ENCODE peak calls at places on chromosomes 7 and 10, in ten cellular contexts. U, Y, Z, F, V, B, I, G, D and J are unnamed samples.

GRCh38 chr7:146702898-146703297 is 586.3 kb downstream of the CNTNAP2 start:
- DNase-seq in U (no peak), Y (no peak), Z (no peak), F (no peak), V (no peak), B (no peak), I (no peak), G (no peak), D (no peak), J (no peak)

GRCh38 chr10:101193210-101193609 is 36.1 kb downstream of the LBX1 start:
- DNase-seq in U (no peak), Y (no peak), Z (no peak), F (no peak), V (no peak), B (no peak), I (no peak), G (no peak), D (no peak), J (no peak)

GRCh38 chr10:3625959-3626751 is 158.9 kb downstream of the KLF6 start:
- DNase-seq in U (no peak), Y (no peak), Z (no peak), F (peak), V (no peak), B (no peak), I (peak), G (no peak), D (no peak), J (peak)

GRCh38 chr7:8283968-8284367 is 22.0 kb upstream of the ICA1 start:
- DNase-seq in U (no peak), Y (no peak), Z (peak), F (no peak), V (no peak), B (no peak), I (no peak), G (no peak), D (no peak), J (no peak)

GRCh38 chr7:28840515-28841125 is 117.5 kb downstream of the TRIL start:
- DNase-seq in U (no peak), Y (no peak), Z (no peak), F (peak), V (no peak), B (no peak), I (no peak), G (peak), D (no peak), J (peak)

GRCh38 chr7:23357190-23358093 is 58.3 kb downstream of the MALSU1 start:
- DNase-seq in U (peak), Y (peak), Z (no peak), F (peak), V (no peak), B (no peak), I (no peak), G (peak), D (no peak), J (peak)

GRCh38 chr7:20776214-20776875 is 10.3 kb downstream of the SP8 start:
- DNase-seq in U (no peak), Y (peak), Z (no peak), F (no peak), V (no peak), B (no peak), I (no peak), G (no peak), D (no peak), J (no peak)

GRCh38 chr7:83957333-83957732 is 237.3 kb downstream of the SEMA3A start:
- DNase-seq in U (no peak), Y (no peak), Z (no peak), F (no peak), V (no peak), B (no peak), I (no peak), G (no peak), D (no peak), J (peak)

GRCh38 chr7:137343483-137343841 is at the start of gene PTN:
- DNase-seq in U (no peak), Y (peak), Z (peak), F (peak), V (peak), B (peak), I (peak), G (peak), D (no peak), J (peak)

GRCh38 chr10:122688293-122688989 is 11.2 kb downstream of the C10orf120 start:
- DNase-seq in U (peak), Y (peak), Z (peak), F (peak), V (no peak), B (no peak), I (no peak), G (peak), D (no peak), J (no peak)

GRCh38 chr10:132138133-132138532 is 48.6 kb upstream of the DPYSL4 start:
- DNase-seq in U (no peak), Y (no peak), Z (no peak), F (no peak), V (no peak), B (no peak), I (no peak), G (no peak), D (no peak), J (no peak)

GRCh38 chr7:156504687-156505545 is 135.7 kb upstream of the RNF32 start:
- DNase-seq in U (no peak), Y (no peak), Z (no peak), F (no peak), V (no peak), B (no peak), I (no peak), G (no peak), D (peak), J (no peak)

GRCh38 chr10:108132303-108132702 is 967.8 kb upstream of the SORCS1 start:
- DNase-seq in U (no peak), Y (no peak), Z (no peak), F (no peak), V (no peak), B (no peak), I (no peak), G (no peak), D (no peak), J (no peak)

GRCh38 chr10:100158044-100158805 is 27.6 kb downstream of the ERLIN1 start:
- DNase-seq in U (no peak), Y (no peak), Z (no peak), F (no peak), V (no peak), B (no peak), I (no peak), G (no peak), D (no peak), J (no peak)

GRCh38 chr10:72421895-72422540 is 67.3 kb upstream of the DNAJB12 start:
- DNase-seq in U (no peak), Y (no peak), Z (no peak), F (no peak), V (no peak), B (no peak), I (no peak), G (no peak), D (no peak), J (no peak)

GRCh38 chr10:71302874-71303568 is 16.0 kb upstream of the SLC29A3 start:
- DNase-seq in U (peak), Y (no peak), Z (no peak), F (peak), V (no peak), B (no peak), I (no peak), G (peak), D (no peak), J (peak)

GRCh38 chr10:125549656-125550055 is 133.3 kb downstream of the TEX36 start:
- DNase-seq in U (peak), Y (no peak), Z (no peak), F (no peak), V (no peak), B (no peak), I (no peak), G (no peak), D (peak), J (no peak)

GRCh38 chr10:109992485-109992884 is 15.3 kb upstream of the ADD3 start:
- DNase-seq in U (no peak), Y (no peak), Z (no peak), F (no peak), V (no peak), B (no peak), I (no peak), G (peak), D (no peak), J (peak)

GRCh38 chr10:132483394-132483793 is 54.2 kb upstream of the INPP5A start:
- DNase-seq in U (no peak), Y (peak), Z (no peak), F (no peak), V (no peak), B (no peak), I (no peak), G (no peak), D (no peak), J (no peak)

GRCh38 chr10:77637474-77637985 is at the start of gene KCNMA1:
- DNase-seq in U (no peak), Y (peak), Z (no peak), F (peak), V (no peak), B (peak), I (peak), G (peak), D (no peak), J (peak)

GRCh38 chr10:5623081-5623748 is 43.2 kb downstream of the ASB13 start:
- DNase-seq in U (peak), Y (peak), Z (peak), F (peak), V (peak), B (peak), I (peak), G (peak), D (peak), J (peak)

GRCh38 chr10:132711618-132712051 is 74.3 kb downstream of the NKX6-2 start:
- DNase-seq in U (no peak), Y (no peak), Z (no peak), F (no peak), V (no peak), B (peak), I (no peak), G (no peak), D (no peak), J (no peak)

GRCh38 chr7:150738092-150739044 is 1.1 kb downstream of the GIMAP5 start:
- DNase-seq in U (no peak), Y (no peak), Z (no peak), F (peak), V (no peak), B (no peak), I (no peak), G (no peak), D (no peak), J (no peak)

GRCh38 chr7:3267928-3268690 is 32.9 kb upstream of the SDK1 start:
- DNase-seq in U (no peak), Y (peak), Z (no peak), F (peak), V (no peak), B (no peak), I (no peak), G (peak), D (no peak), J (peak)

GRCh38 chr7:28988818-28989595 is 30.9 kb upstream of the TRIL start:
- DNase-seq in U (no peak), Y (peak), Z (no peak), F (peak), V (no peak), B (peak), I (peak), G (no peak), D (peak), J (peak)

GRCh38 chr10:79025113-79025832 is 43.5 kb upstream of the ZMIZ1 start:
- DNase-seq in U (no peak), Y (peak), Z (peak), F (no peak), V (no peak), B (peak), I (no peak), G (no peak), D (no peak), J (no peak)

GRCh38 chr7:131629203-131629871 is 72.9 kb upstream of the PODXL start:
- DNase-seq in U (no peak), Y (peak), Z (peak), F (peak), V (no peak), B (no peak), I (no peak), G (no peak), D (no peak), J (peak)

GRCh38 chr7:44767912-44768662 is 19.4 kb downstream of the ZMIZ2 start:
- DNase-seq in U (no peak), Y (peak), Z (peak), F (no peak), V (peak), B (peak), I (peak), G (peak), D (no peak), J (peak)

GRCh38 chr7:125927556-125927955 is 997.9 kb upstream of the POT1 start:
- DNase-seq in U (peak), Y (no peak), Z (no peak), F (no peak), V (no peak), B (no peak), I (no peak), G (no peak), D (no peak), J (no peak)

GRCh38 chr7:516216-516605 is 3.4 kb downstream of the PDGFA start:
- DNase-seq in U (no peak), Y (no peak), Z (no peak), F (no peak), V (no peak), B (no peak), I (no peak), G (no peak), D (no peak), J (peak)

GRCh38 chr10:101839421-101840063 is 4.1 kb downstream of the KCNIP2 start:
- DNase-seq in U (no peak), Y (peak), Z (no peak), F (peak), V (no peak), B (no peak), I (peak), G (peak), D (no peak), J (peak)

GRCh38 chr10:89625041-89625765 is 19.8 kb downstream of the PANK1 start:
- DNase-seq in U (no peak), Y (no peak), Z (no peak), F (no peak), V (no peak), B (no peak), I (no peak), G (no peak), D (no peak), J (peak)

GRCh38 chr7:106231856-106232490 is 52.8 kb downstream of the NAMPT start:
- DNase-seq in U (no peak), Y (no peak), Z (no peak), F (no peak), V (no peak), B (no peak), I (no peak), G (no peak), D (no peak), J (no peak)

GRCh38 chr7:71613316-71613715 is 481.4 kb downstream of the GALNT17 start:
- DNase-seq in U (no peak), Y (no peak), Z (no peak), F (no peak), V (no peak), B (no peak), I (no peak), G (no peak), D (no peak), J (no peak)

GRCh38 chr7:101702362-101702850 is 73.3 kb upstream of the MYL10 start:
- DNase-seq in U (no peak), Y (no peak), Z (no peak), F (peak), V (peak), B (no peak), I (peak), G (peak), D (no peak), J (peak)

GRCh38 chr7:29113384-29114102 is 32.8 kb downstream of the CPVL start:
- DNase-seq in U (peak), Y (no peak), Z (no peak), F (peak), V (no peak), B (no peak), I (peak), G (peak), D (no peak), J (no peak)

GRCh38 chr10:116460219-116460618 is 32.6 kb downstream of the PNLIPRP3 start:
- DNase-seq in U (no peak), Y (no peak), Z (no peak), F (no peak), V (no peak), B (no peak), I (no peak), G (no peak), D (no peak), J (no peak)

GRCh38 chr10:113665806-113666354 is 2.0 kb upstream of the NRAP start:
- DNase-seq in U (no peak), Y (no peak), Z (no peak), F (peak), V (peak), B (no peak), I (no peak), G (peak), D (no peak), J (peak)

GRCh38 chr7:46243406-46243805 is 322.3 kb upstream of the IGFBP3 start:
- DNase-seq in U (no peak), Y (no peak), Z (no peak), F (peak), V (no peak), B (no peak), I (no peak), G (no peak), D (no peak), J (no peak)
- H3K4me3 ChIP-seq in U (no peak), Y (no peak), Z (no peak), F (no peak), V (no peak), B (no peak), I (no peak), G (no peak), D (no peak), J (no peak)

GRCh38 chr10:26859241-26860025 is 1.3 kb downstream of the ABI1 start:
- DNase-seq in U (no peak), Y (no peak), Z (no peak), F (no peak), V (no peak), B (no peak), I (no peak), G (peak), D (no peak), J (peak)

GRCh38 chr10:26860542-26861325 is at the start of gene ABI1:
- DNase-seq in U (peak), Y (peak), Z (peak), F (peak), V (peak), B (peak), I (peak), G (peak), D (peak), J (peak)

GRCh38 chr10:26858707-26859034 is 2.1 kb downstream of the ABI1 start:
- DNase-seq in U (peak), Y (no peak), Z (no peak), F (peak), V (peak), B (no peak), I (no peak), G (no peak), D (no peak), J (no peak)

GRCh38 chr10:26860026-26860541 is 674 bp downstream of the ABI1 start:
- DNase-seq in U (peak), Y (peak), Z (peak), F (peak), V (peak), B (peak), I (peak), G (peak), D (peak), J (peak)

GRCh38 chr10:26857991-26858706 is 2.6 kb downstream of the ABI1 start:
- DNase-seq in U (peak), Y (no peak), Z (no peak), F (no peak), V (no peak), B (no peak), I (no peak), G (peak), D (no peak), J (peak)
- TF ChIP-seq CTCF in U (no peak), Y (no peak), Z (no peak), F (no peak), V (no peak), B (no peak), I (no peak), G (no peak), D (no peak), J (no peak)

DNA sequence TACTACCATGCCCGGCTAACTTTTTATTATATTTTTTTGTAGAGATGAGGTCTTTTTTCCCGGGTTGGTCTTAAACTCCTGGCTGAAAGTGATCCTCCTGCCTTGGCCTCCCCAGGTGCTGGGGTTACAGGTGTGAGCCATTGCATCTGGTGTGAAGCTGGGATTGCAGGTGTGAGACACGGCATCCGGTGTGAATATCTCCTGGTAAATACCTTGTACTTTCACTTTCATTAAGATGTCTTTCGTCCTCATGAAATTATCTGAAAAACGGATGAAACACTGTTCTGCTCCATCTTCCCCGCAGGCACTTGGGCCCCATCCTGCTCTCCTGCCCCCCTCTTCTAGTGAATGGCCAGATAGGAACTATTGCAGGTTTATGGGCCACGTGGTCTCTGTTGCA is 60.1 kb upstream of the CCZ1B start:
- DNase-seq in U (peak), Y (no peak), Z (no peak), F (no peak), V (no peak), B (no peak), I (no peak), G (no peak), D (no peak), J (no peak)
- H3K4me3 ChIP-seq in U (no peak), Y (no peak), Z (no peak), F (no peak), V (no peak), B (no peak), I (no peak), G (no peak), D (no peak), J (no peak)

DNA sequence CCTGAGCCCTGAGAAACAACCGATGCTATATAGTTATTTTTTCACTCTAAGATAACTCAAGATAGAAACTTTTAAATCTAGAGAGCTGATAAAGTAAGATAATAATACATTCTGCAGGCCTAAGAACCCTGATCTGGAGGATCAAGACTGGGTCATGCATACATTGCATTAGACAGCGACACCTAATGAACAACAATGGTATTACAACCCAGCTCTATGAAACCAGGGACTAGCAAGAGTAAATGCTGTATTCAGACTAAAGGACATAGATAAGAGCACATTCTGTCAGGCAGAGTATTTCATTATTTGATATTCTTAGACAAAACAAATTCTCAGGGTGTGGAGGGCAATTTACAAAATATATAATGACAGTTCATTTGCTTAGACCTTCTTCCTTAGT is 148.6 kb downstream of the GRK5 start:
- DNase-seq in U (peak), Y (no peak), Z (no peak), F (peak), V (no peak), B (no peak), I (no peak), G (no peak), D (no peak), J (no peak)
- TF ChIP-seq CTCF in U (peak), Y (peak), Z (peak), F (peak), V (no peak), B (no peak), I (no peak), G (peak), D (no peak), J (no peak)

GRCh38 chr7:2165239-2165609 is 67.5 kb downstream of the MAD1L1 start:
- DNase-seq in U (no peak), Y (no peak), Z (no peak), F (no peak), V (no peak), B (no peak), I (no peak), G (no peak), D (no peak), J (no peak)
- H3K4me3 ChIP-seq in U (no peak), Y (no peak), Z (no peak), F (no peak), V (no peak), B (no peak), I (no peak), G (no peak), D (no peak), J (no peak)

DNA sequence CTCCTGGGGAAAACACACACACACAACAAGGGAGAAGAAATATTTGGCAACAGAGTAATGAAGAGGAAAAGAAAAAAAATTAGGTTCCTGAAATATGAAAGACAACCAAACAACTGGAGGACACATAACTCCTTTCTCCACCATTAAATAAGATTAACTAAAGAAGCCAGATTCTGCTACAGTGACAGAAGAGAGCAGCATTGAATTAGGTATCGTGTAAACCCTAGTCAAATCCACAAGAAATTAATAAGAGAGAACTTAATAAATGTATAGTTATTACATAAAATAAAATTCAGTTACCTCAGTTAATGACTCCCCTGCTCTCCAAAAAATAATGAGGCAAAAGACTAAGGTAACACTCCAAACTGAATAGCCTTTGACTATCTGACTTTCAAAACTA is 306.7 kb downstream of the CRPPA start:
- DNase-seq in U (peak), Y (peak), Z (no peak), F (peak), V (no peak), B (no peak), I (no peak), G (no peak), D (no peak), J (peak)
- TF ChIP-seq CTCF in U (no peak), Y (peak), Z (peak), F (peak), V (peak), B (no peak), I (no peak), G (peak), D (no peak), J (peak)

GRCh38 chr7:49692516-49692915 is 80.9 kb upstream of the VWC2 start:
- DNase-seq in U (no peak), Y (no peak), Z (no peak), F (no peak), V (no peak), B (no peak), I (no peak), G (no peak), D (no peak), J (no peak)
- H3K4me3 ChIP-seq in U (no peak), Y (no peak), Z (no peak), F (no peak), V (no peak), B (no peak), I (no peak), G (no peak), D (no peak), J (no peak)

GRCh38 chr7:5678295-5679046 is 103.0 kb downstream of the RNF216 start:
- DNase-seq in U (peak), Y (peak), Z (no peak), F (no peak), V (no peak), B (no peak), I (no peak), G (no peak), D (no peak), J (no peak)
- TF ChIP-seq CTCF in U (no peak), Y (no peak), Z (no peak), F (no peak), V (no peak), B (no peak), I (no peak), G (no peak), D (no peak), J (no peak)